ENCODE peak calls at places on chromosomes 12 and 14, in four cellular contexts. S, J, H and F are unnamed samples.

GRCh38 chr14:52695481-52696091 is at the start of gene ERO1A:
- DNase-seq in H (peak; percentile 88), J (peak; percentile 85), S (peak; percentile 63), F (peak; percentile 53)

GRCh38 chr14:97634786-97635185 is 837.6 kb downstream of the VRK1 start:
- DNase-seq in S (no peak), J (no peak), H (peak; percentile 65), F (peak; percentile 64)

GRCh38 chr12:91215940-91216454 is 33.4 kb upstream of the DCN start:
- DNase-seq in S (no peak), H (no peak), J (no peak), F (no peak)

GRCh38 chr12:68375701-68376469 is 43.7 kb upstream of the MDM1 start:
- DNase-seq in H (no peak), J (no peak), S (no peak), F (no peak)

GRCh38 chr12:131833896-131834641 is 5.9 kb downstream of the MMP17 start:
- DNase-seq in S (peak; percentile 58), H (no peak), J (peak; percentile 69), F (no peak)

GRCh38 chr14:50272498-50272897 is 39.5 kb downstream of the L2HGDH start:
- DNase-seq in S (no peak), J (no peak), H (no peak), F (no peak)

GRCh38 chr12:24770851-24771250 is 178.1 kb downstream of the BCAT1 start:
- DNase-seq in S (no peak), H (no peak), J (no peak), F (no peak)

GRCh38 chr12:65229441-65229840 is 49.0 kb upstream of the MSRB3 start:
- DNase-seq in H (no peak), S (no peak), J (no peak), F (no peak)

GRCh38 chr14:95516554-95517209 is at the start of gene SYNE3:
- DNase-seq in H (peak; percentile 86), J (peak; percentile 66), S (peak; percentile 57), F (peak; percentile 39)

GRCh38 chr12:22437031-22437806 is 102.7 kb upstream of the ST8SIA1 start:
- DNase-seq in J (peak; percentile 99), S (no peak), H (no peak), F (no peak)

GRCh38 chr14:26448181-26448855 is 149.5 kb downstream of the NOVA1 start:
- DNase-seq in S (no peak), J (no peak), H (no peak), F (no peak)